ENCODE peak calls at places on chromosomes 2 and 18, in nine cellular contexts. One of them, this sample, is unnamed.

GRCh38 chr2:85159589-85159988 is 26.4 kb downstream of the TCF7L1 start:
- DNase-seq in fibroblast of the aortic adventitia: no peak
- DNase-seq in T follicular helper cell: no peak
- DNase-seq in iris pigment epithelial cell: no peak
- DNase-seq in ecto neural progenitor cell: no peak
- DNase-seq in WTC11: no peak
- DNase-seq in RKO: no peak
- DNase-seq in fibroblast of the conjunctiva: no peak
- DNase-seq in AG08395: no peak
- DNase-seq in this sample: no peak

GRCh38 chr2:18527822-18528221 is 32.6 kb downstream of the RDH14 start:
- DNase-seq in fibroblast of the conjunctiva: no peak
- DNase-seq in fibroblast of the aortic adventitia: no peak
- DNase-seq in ecto neural progenitor cell: no peak
- DNase-seq in iris pigment epithelial cell: no peak
- DNase-seq in RKO: no peak
- DNase-seq in AG08395: no peak
- DNase-seq in WTC11: no peak
- DNase-seq in T follicular helper cell: no peak
- DNase-seq in this sample: no peak

GRCh38 chr2:72999729-73000725 is 71.5 kb downstream of the SFXN5 start:
- DNase-seq in RKO: no peak
- DNase-seq in WTC11: no peak
- DNase-seq in fibroblast of the conjunctiva: no peak
- DNase-seq in fibroblast of the aortic adventitia: peak
- DNase-seq in T follicular helper cell: no peak
- DNase-seq in iris pigment epithelial cell: peak
- DNase-seq in AG08395: no peak
- DNase-seq in ecto neural progenitor cell: peak
- DNase-seq in this sample: peak

GRCh38 chr2:160812830-160813505 is 319.4 kb upstream of the RBMS1 start:
- DNase-seq in WTC11: no peak
- DNase-seq in AG08395: no peak
- DNase-seq in T follicular helper cell: no peak
- DNase-seq in ecto neural progenitor cell: no peak
- DNase-seq in iris pigment epithelial cell: no peak
- DNase-seq in fibroblast of the conjunctiva: no peak
- DNase-seq in RKO: no peak
- DNase-seq in fibroblast of the aortic adventitia: no peak
- DNase-seq in this sample: no peak

GRCh38 chr18:2894131-2894840 is 47.5 kb downstream of the EMILIN2 start:
- DNase-seq in iris pigment epithelial cell: no peak
- DNase-seq in ecto neural progenitor cell: no peak
- DNase-seq in fibroblast of the aortic adventitia: no peak
- DNase-seq in WTC11: no peak
- DNase-seq in fibroblast of the conjunctiva: no peak
- DNase-seq in T follicular helper cell: no peak
- DNase-seq in AG08395: no peak
- DNase-seq in RKO: no peak
- DNase-seq in this sample: peak

GRCh38 chr2:36357506-36358316 is 2.1 kb downstream of the CRIM1 start:
- DNase-seq in AG08395: peak
- DNase-seq in T follicular helper cell: no peak
- DNase-seq in fibroblast of the conjunctiva: peak
- DNase-seq in iris pigment epithelial cell: peak
- DNase-seq in ecto neural progenitor cell: peak
- DNase-seq in fibroblast of the aortic adventitia: peak
- DNase-seq in RKO: peak
- DNase-seq in WTC11: peak
- DNase-seq in this sample: peak

GRCh38 chr2:162888641-162889040 is 50.1 kb upstream of the KCNH7 start:
- DNase-seq in T follicular helper cell: no peak
- DNase-seq in ecto neural progenitor cell: no peak
- DNase-seq in AG08395: no peak
- DNase-seq in RKO: no peak
- DNase-seq in WTC11: no peak
- DNase-seq in fibroblast of the aortic adventitia: no peak
- DNase-seq in fibroblast of the conjunctiva: no peak
- DNase-seq in iris pigment epithelial cell: no peak
- DNase-seq in this sample: no peak

GRCh38 chr2:127581050-127581345 is 45.5 kb downstream of the MYO7B start:
- DNase-seq in WTC11: no peak
- DNase-seq in T follicular helper cell: no peak
- DNase-seq in RKO: no peak
- DNase-seq in fibroblast of the conjunctiva: no peak
- DNase-seq in AG08395: no peak
- DNase-seq in iris pigment epithelial cell: no peak
- DNase-seq in ecto neural progenitor cell: no peak
- DNase-seq in fibroblast of the aortic adventitia: no peak
- DNase-seq in this sample: peak

GRCh38 chr2:239735131-239735828 is 289.9 kb downstream of the NDUFA10 start:
- DNase-seq in iris pigment epithelial cell: no peak
- DNase-seq in WTC11: peak
- DNase-seq in RKO: no peak
- DNase-seq in ecto neural progenitor cell: peak
- DNase-seq in fibroblast of the aortic adventitia: no peak
- DNase-seq in AG08395: no peak
- DNase-seq in T follicular helper cell: no peak
- DNase-seq in fibroblast of the conjunctiva: no peak
- DNase-seq in this sample: peak

GRCh38 chr2:176709541-176709951 is 440.3 kb downstream of the MTX2 start:
- DNase-seq in WTC11: no peak
- DNase-seq in AG08395: peak
- DNase-seq in ecto neural progenitor cell: no peak
- DNase-seq in fibroblast of the conjunctiva: peak
- DNase-seq in iris pigment epithelial cell: no peak
- DNase-seq in RKO: no peak
- DNase-seq in fibroblast of the aortic adventitia: no peak
- DNase-seq in T follicular helper cell: no peak
- DNase-seq in this sample: no peak

GRCh38 chr2:226467221-226467620 is 332.4 kb downstream of the IRS1 start:
- DNase-seq in AG08395: no peak
- DNase-seq in iris pigment epithelial cell: no peak
- DNase-seq in ecto neural progenitor cell: no peak
- DNase-seq in T follicular helper cell: no peak
- DNase-seq in WTC11: no peak
- DNase-seq in fibroblast of the aortic adventitia: no peak
- DNase-seq in RKO: no peak
- DNase-seq in fibroblast of the conjunctiva: no peak
- DNase-seq in this sample: peak

GRCh38 chr2:127991742-127992141 is 36.1 kb downstream of the SAP130 start:
- DNase-seq in RKO: no peak
- DNase-seq in fibroblast of the conjunctiva: no peak
- DNase-seq in fibroblast of the aortic adventitia: no peak
- DNase-seq in ecto neural progenitor cell: no peak
- DNase-seq in T follicular helper cell: no peak
- DNase-seq in iris pigment epithelial cell: no peak
- DNase-seq in AG08395: no peak
- DNase-seq in WTC11: no peak
- DNase-seq in this sample: no peak

GRCh38 chr2:25566094-25566493 is 107.3 kb downstream of the DTNB start:
- DNase-seq in ecto neural progenitor cell: no peak
- DNase-seq in RKO: no peak
- DNase-seq in fibroblast of the aortic adventitia: no peak
- DNase-seq in WTC11: no peak
- DNase-seq in AG08395: no peak
- DNase-seq in fibroblast of the conjunctiva: no peak
- DNase-seq in iris pigment epithelial cell: no peak
- DNase-seq in T follicular helper cell: no peak
- DNase-seq in this sample: no peak

GRCh38 chr2:214536625-214537024 is 125.8 kb downstream of the VWC2L start:
- DNase-seq in T follicular helper cell: no peak
- DNase-seq in RKO: no peak
- DNase-seq in fibroblast of the aortic adventitia: no peak
- DNase-seq in WTC11: no peak
- DNase-seq in fibroblast of the conjunctiva: no peak
- DNase-seq in ecto neural progenitor cell: no peak
- DNase-seq in iris pigment epithelial cell: no peak
- DNase-seq in AG08395: no peak
- DNase-seq in this sample: no peak

GRCh38 chr2:236168110-236169067 is at the start of gene GBX2:
- DNase-seq in T follicular helper cell: no peak
- DNase-seq in fibroblast of the conjunctiva: no peak
- DNase-seq in RKO: no peak
- DNase-seq in fibroblast of the aortic adventitia: no peak
- DNase-seq in iris pigment epithelial cell: peak
- DNase-seq in WTC11: peak
- DNase-seq in AG08395: peak
- DNase-seq in ecto neural progenitor cell: peak
- DNase-seq in this sample: peak

GRCh38 chr2:46805401-46805951 is 110.1 kb downstream of the MCFD2 start:
- DNase-seq in fibroblast of the conjunctiva: no peak
- DNase-seq in fibroblast of the aortic adventitia: no peak
- DNase-seq in WTC11: no peak
- DNase-seq in AG08395: no peak
- DNase-seq in T follicular helper cell: no peak
- DNase-seq in RKO: no peak
- DNase-seq in ecto neural progenitor cell: peak
- DNase-seq in iris pigment epithelial cell: no peak
- DNase-seq in this sample: peak

GRCh38 chr2:185919155-185919554 is 180.6 kb downstream of the FSIP2 start:
- DNase-seq in fibroblast of the aortic adventitia: no peak
- DNase-seq in AG08395: no peak
- DNase-seq in WTC11: no peak
- DNase-seq in T follicular helper cell: no peak
- DNase-seq in iris pigment epithelial cell: peak
- DNase-seq in RKO: peak
- DNase-seq in ecto neural progenitor cell: no peak
- DNase-seq in fibroblast of the conjunctiva: no peak
- DNase-seq in this sample: no peak

GRCh38 chr2:207446653-207447052 is 83.1 kb upstream of the CREB1 start:
- DNase-seq in ecto neural progenitor cell: no peak
- DNase-seq in fibroblast of the aortic adventitia: no peak
- DNase-seq in fibroblast of the conjunctiva: no peak
- DNase-seq in WTC11: peak
- DNase-seq in AG08395: no peak
- DNase-seq in RKO: no peak
- DNase-seq in T follicular helper cell: no peak
- DNase-seq in iris pigment epithelial cell: no peak
- DNase-seq in this sample: no peak

GRCh38 chr2:193929131-193929530 is 1727.9 kb upstream of the SLC39A10 start:
- DNase-seq in iris pigment epithelial cell: no peak
- DNase-seq in T follicular helper cell: no peak
- DNase-seq in AG08395: no peak
- DNase-seq in ecto neural progenitor cell: no peak
- DNase-seq in fibroblast of the conjunctiva: no peak
- DNase-seq in fibroblast of the aortic adventitia: no peak
- DNase-seq in RKO: no peak
- DNase-seq in WTC11: no peak
- DNase-seq in this sample: no peak

GRCh38 chr2:133871810-133872209 is 303.5 kb upstream of the NCKAP5 start:
- DNase-seq in fibroblast of the conjunctiva: no peak
- DNase-seq in WTC11: no peak
- DNase-seq in RKO: peak
- DNase-seq in ecto neural progenitor cell: no peak
- DNase-seq in T follicular helper cell: no peak
- DNase-seq in fibroblast of the aortic adventitia: no peak
- DNase-seq in AG08395: no peak
- DNase-seq in iris pigment epithelial cell: no peak
- DNase-seq in this sample: peak

GRCh38 chr2:46072146-46072820 is 224.9 kb upstream of the EPAS1 start:
- DNase-seq in fibroblast of the aortic adventitia: peak
- DNase-seq in ecto neural progenitor cell: no peak
- DNase-seq in iris pigment epithelial cell: peak
- DNase-seq in AG08395: peak
- DNase-seq in fibroblast of the conjunctiva: no peak
- DNase-seq in RKO: no peak
- DNase-seq in WTC11: no peak
- DNase-seq in T follicular helper cell: no peak
- DNase-seq in this sample: no peak

GRCh38 chr2:239266779-239267410 is 133.9 kb downstream of the HDAC4 start:
- DNase-seq in RKO: no peak
- DNase-seq in fibroblast of the conjunctiva: no peak
- DNase-seq in ecto neural progenitor cell: no peak
- DNase-seq in AG08395: no peak
- DNase-seq in WTC11: no peak
- DNase-seq in iris pigment epithelial cell: no peak
- DNase-seq in fibroblast of the aortic adventitia: no peak
- DNase-seq in T follicular helper cell: no peak
- DNase-seq in this sample: peak

GRCh38 chr2:233996436-233996835 is 54.1 kb upstream of the SPP2 start:
- DNase-seq in WTC11: no peak
- DNase-seq in fibroblast of the conjunctiva: peak
- DNase-seq in fibroblast of the aortic adventitia: peak
- DNase-seq in T follicular helper cell: no peak
- DNase-seq in AG08395: peak
- DNase-seq in RKO: no peak
- DNase-seq in ecto neural progenitor cell: no peak
- DNase-seq in iris pigment epithelial cell: no peak
- DNase-seq in this sample: no peak

GRCh38 chr18:7977897-7978296 is 410.8 kb downstream of the PTPRM start:
- DNase-seq in T follicular helper cell: no peak
- DNase-seq in AG08395: no peak
- DNase-seq in WTC11: no peak
- DNase-seq in ecto neural progenitor cell: no peak
- DNase-seq in fibroblast of the conjunctiva: no peak
- DNase-seq in iris pigment epithelial cell: no peak
- DNase-seq in fibroblast of the aortic adventitia: no peak
- DNase-seq in RKO: no peak
- DNase-seq in this sample: no peak

GRCh38 chr2:105574796-105575344 is 169.8 kb upstream of the NCK2 start:
- DNase-seq in fibroblast of the aortic adventitia: no peak
- DNase-seq in RKO: no peak
- DNase-seq in AG08395: no peak
- DNase-seq in fibroblast of the conjunctiva: no peak
- DNase-seq in iris pigment epithelial cell: no peak
- DNase-seq in T follicular helper cell: no peak
- DNase-seq in WTC11: no peak
- DNase-seq in ecto neural progenitor cell: no peak
- DNase-seq in this sample: no peak

GRCh38 chr2:221716434-221717303 is 144.6 kb upstream of the EPHA4 start:
- DNase-seq in RKO: no peak
- DNase-seq in T follicular helper cell: no peak
- DNase-seq in iris pigment epithelial cell: peak
- DNase-seq in fibroblast of the conjunctiva: no peak
- DNase-seq in WTC11: no peak
- DNase-seq in AG08395: no peak
- DNase-seq in ecto neural progenitor cell: no peak
- DNase-seq in fibroblast of the aortic adventitia: peak
- DNase-seq in this sample: no peak

This sample was measured in islet precursor cell.